ENCODE peak calls at places on chromosomes 13 and 19, in nine cellular contexts. One of them, this sample, is unnamed.

GRCh38 chr19:33098023-33098652 is 17.2 kb downstream of the GPATCH1 start:
- DNase-seq in GM23338: no peak
- DNase-seq in K562: no peak
- DNase-seq in Panc1: peak; percentile 95
- DNase-seq in SK-N-SH: no peak
- DNase-seq in GM12878: no peak
- DNase-seq in A549: peak; percentile 40
- DNase-seq in HCT116: no peak
- DNase-seq in HepG2: peak; percentile 76
- DNase-seq in this sample: no peak

GRCh38 chr13:84405286-84405685 is 523.0 kb upstream of the SLITRK1 start:
- DNase-seq in A549: no peak
- DNase-seq in Panc1: no peak
- DNase-seq in K562: no peak
- DNase-seq in SK-N-SH: no peak
- DNase-seq in HepG2: no peak
- DNase-seq in GM23338: no peak
- DNase-seq in HCT116: no peak
- DNase-seq in GM12878: no peak
- DNase-seq in this sample: no peak

GRCh38 chr13:76972430-76972829 is 19.5 kb upstream of the CLN5 start:
- DNase-seq in SK-N-SH: no peak
- DNase-seq in GM23338: no peak
- DNase-seq in HCT116: no peak
- DNase-seq in Panc1: no peak
- DNase-seq in HepG2: no peak
- DNase-seq in A549: no peak
- DNase-seq in GM12878: no peak
- DNase-seq in K562: no peak
- DNase-seq in this sample: no peak

GRCh38 chr13:84702174-84702573 is 819.9 kb upstream of the SLITRK1 start:
- DNase-seq in GM23338: no peak
- DNase-seq in HCT116: no peak
- DNase-seq in A549: no peak
- DNase-seq in GM12878: no peak
- DNase-seq in Panc1: no peak
- DNase-seq in HepG2: no peak
- DNase-seq in SK-N-SH: no peak
- DNase-seq in K562: no peak
- DNase-seq in this sample: no peak

GRCh38 chr19:23905771-23906170 is 8.9 kb upstream of the ZNF726 start:
- DNase-seq in A549: no peak
- DNase-seq in GM23338: no peak
- DNase-seq in K562: no peak
- DNase-seq in GM12878: no peak
- DNase-seq in HepG2: no peak
- DNase-seq in Panc1: no peak
- DNase-seq in HCT116: no peak
- DNase-seq in SK-N-SH: no peak
- DNase-seq in this sample: no peak

GRCh38 chr13:93320942-93321341 is 94.3 kb downstream of the GPC6 start:
- DNase-seq in K562: no peak
- DNase-seq in HCT116: no peak
- DNase-seq in SK-N-SH: no peak
- DNase-seq in GM23338: no peak
- DNase-seq in A549: no peak
- DNase-seq in Panc1: no peak
- DNase-seq in HepG2: no peak
- DNase-seq in GM12878: no peak
- DNase-seq in this sample: no peak

GRCh38 chr19:7636691-7637373 is at the start of gene STXBP2:
- DNase-seq in K562: peak; percentile 98
- DNase-seq in Panc1: no peak
- DNase-seq in A549: peak; percentile 75
- DNase-seq in HCT116: peak; percentile 76
- DNase-seq in GM12878: peak; percentile 35
- DNase-seq in HepG2: peak; percentile 61
- DNase-seq in SK-N-SH: peak; percentile 73
- DNase-seq in GM23338: peak; percentile 91
- DNase-seq in this sample: peak; percentile 87

GRCh38 chr13:84479656-84480055 is 597.4 kb upstream of the SLITRK1 start:
- DNase-seq in HepG2: no peak
- DNase-seq in GM23338: no peak
- DNase-seq in Panc1: no peak
- DNase-seq in K562: no peak
- DNase-seq in A549: no peak
- DNase-seq in GM12878: no peak
- DNase-seq in SK-N-SH: no peak
- DNase-seq in HCT116: peak; percentile 21
- DNase-seq in this sample: no peak

GRCh38 chr13:76226941-76227340 is 590.8 kb downstream of the LMO7 start:
- DNase-seq in Panc1: no peak
- DNase-seq in GM12878: no peak
- DNase-seq in HepG2: no peak
- DNase-seq in A549: no peak
- DNase-seq in HCT116: no peak
- DNase-seq in SK-N-SH: no peak
- DNase-seq in GM23338: no peak
- DNase-seq in K562: no peak
- DNase-seq in this sample: no peak

GRCh38 chr19:13035820-13036365 is 40.6 kb downstream of the NFIX start:
- DNase-seq in HCT116: no peak
- DNase-seq in A549: no peak
- DNase-seq in GM23338: no peak
- DNase-seq in Panc1: no peak
- DNase-seq in K562: no peak
- DNase-seq in GM12878: no peak
- DNase-seq in HepG2: no peak
- DNase-seq in SK-N-SH: no peak
- DNase-seq in this sample: no peak

GRCh38 chr13:91817250-91817649 is 418.8 kb downstream of the GPC5 start:
- DNase-seq in K562: peak; percentile 7
- DNase-seq in Panc1: no peak
- DNase-seq in GM12878: no peak
- DNase-seq in SK-N-SH: peak; percentile 17
- DNase-seq in A549: peak; percentile 17
- DNase-seq in GM23338: no peak
- DNase-seq in HCT116: no peak
- DNase-seq in HepG2: peak; percentile 1
- DNase-seq in this sample: no peak

GRCh38 chr19:31378404-31378803 is 29.2 kb upstream of the TSHZ3 start:
- DNase-seq in SK-N-SH: peak; percentile 75
- DNase-seq in HepG2: peak; percentile 4
- DNase-seq in A549: peak; percentile 18
- DNase-seq in GM23338: no peak
- DNase-seq in GM12878: no peak
- DNase-seq in K562: no peak
- DNase-seq in Panc1: peak; percentile 28
- DNase-seq in HCT116: no peak
- DNase-seq in this sample: no peak

GRCh38 chr19:48795055-48795854 is 15.6 kb downstream of the BCAT2 start:
- DNase-seq in GM23338: peak; percentile 98
- DNase-seq in GM12878: peak; percentile 76
- DNase-seq in HepG2: peak; percentile 79
- DNase-seq in SK-N-SH: peak; percentile 96
- DNase-seq in A549: peak; percentile 96
- DNase-seq in Panc1: peak; percentile 62
- DNase-seq in K562: peak; percentile 94
- DNase-seq in HCT116: peak; percentile 81
- DNase-seq in this sample: peak; percentile 78

GRCh38 chr19:13078897-13079541 is 23.6 kb downstream of the LYL1 start:
- DNase-seq in K562: no peak
- DNase-seq in HCT116: no peak
- DNase-seq in Panc1: no peak
- DNase-seq in A549: no peak
- DNase-seq in SK-N-SH: no peak
- DNase-seq in GM12878: no peak
- DNase-seq in GM23338: peak; percentile 15
- DNase-seq in HepG2: no peak
- DNase-seq in this sample: peak; percentile 42

GRCh38 chr13:41311607-41312500 is 787 bp downstream of the NAA16 start:
- DNase-seq in GM12878: no peak
- DNase-seq in Panc1: no peak
- DNase-seq in SK-N-SH: peak; percentile 62
- DNase-seq in GM23338: peak; percentile 49
- DNase-seq in HepG2: peak; percentile 7
- DNase-seq in HCT116: no peak
- DNase-seq in A549: peak; percentile 6
- DNase-seq in K562: peak; percentile 21
- DNase-seq in this sample: peak; percentile 56

GRCh38 chr13:41196620-41197019 is 2.3 kb upstream of the KBTBD7 start:
- DNase-seq in SK-N-SH: no peak
- DNase-seq in Panc1: no peak
- DNase-seq in HepG2: peak; percentile 16
- DNase-seq in A549: no peak
- DNase-seq in GM23338: peak; percentile 42
- DNase-seq in GM12878: no peak
- DNase-seq in HCT116: no peak
- DNase-seq in K562: no peak
- DNase-seq in this sample: no peak

GRCh38 chr19:16977306-16977705 is 49.3 kb downstream of the CPAMD8 start:
- DNase-seq in GM23338: no peak
- DNase-seq in HCT116: no peak
- DNase-seq in Panc1: no peak
- DNase-seq in SK-N-SH: no peak
- DNase-seq in HepG2: no peak
- DNase-seq in A549: no peak
- DNase-seq in K562: no peak
- DNase-seq in GM12878: no peak
- DNase-seq in this sample: no peak

GRCh38 chr13:29849731-29850212 is 645 bp downstream of the UBL3 start:
- DNase-seq in Panc1: no peak
- DNase-seq in SK-N-SH: peak; percentile 70
- DNase-seq in GM23338: peak; percentile 60
- DNase-seq in A549: peak; percentile 41
- DNase-seq in HCT116: no peak
- DNase-seq in GM12878: no peak
- DNase-seq in HepG2: peak; percentile 33
- DNase-seq in K562: peak; percentile 30
- DNase-seq in this sample: peak; percentile 50

GRCh38 chr19:1980068-1980467 is 35.4 kb downstream of the BTBD2 start:
- DNase-seq in HepG2: no peak
- DNase-seq in K562: no peak
- DNase-seq in A549: no peak
- DNase-seq in GM23338: no peak
- DNase-seq in Panc1: no peak
- DNase-seq in HCT116: no peak
- DNase-seq in GM12878: no peak
- DNase-seq in SK-N-SH: no peak
- DNase-seq in this sample: no peak
- TF ChIP-seq REST in HepG2: no peak
- TF ChIP-seq REST in K562: no peak
- TF ChIP-seq REST in A549: no peak
- TF ChIP-seq REST in GM23338: no peak
- TF ChIP-seq REST in Panc1: no peak
- TF ChIP-seq REST in HCT116: no peak
- TF ChIP-seq REST in GM12878: no peak
- TF ChIP-seq REST in SK-N-SH: no peak
- TF ChIP-seq REST in this sample: no peak

GRCh38 chr19:19110410-19111137 is 27.7 kb downstream of the TMEM161A start:
- DNase-seq in K562: no peak
- DNase-seq in HCT116: no peak
- DNase-seq in A549: peak; percentile 10
- DNase-seq in GM12878: no peak
- DNase-seq in SK-N-SH: peak; percentile 89
- DNase-seq in HepG2: no peak
- DNase-seq in GM23338: peak; percentile 87
- DNase-seq in Panc1: no peak
- DNase-seq in this sample: peak; percentile 51
- H3K4me3 ChIP-seq in K562: no peak overlapping the region
- H3K4me3 ChIP-seq in HCT116: no peak overlapping the region
- H3K4me3 ChIP-seq in A549: no peak overlapping the region
- H3K4me3 ChIP-seq in GM12878: no peak overlapping the region
- H3K4me3 ChIP-seq in SK-N-SH: no peak overlapping the region
- H3K4me3 ChIP-seq in HepG2: no peak overlapping the region
- H3K4me3 ChIP-seq in GM23338: peak overlapping the region; percentile 65
- H3K4me3 ChIP-seq in Panc1: no peak overlapping the region
- H3K4me3 ChIP-seq in this sample: no peak overlapping the region

DNA sequence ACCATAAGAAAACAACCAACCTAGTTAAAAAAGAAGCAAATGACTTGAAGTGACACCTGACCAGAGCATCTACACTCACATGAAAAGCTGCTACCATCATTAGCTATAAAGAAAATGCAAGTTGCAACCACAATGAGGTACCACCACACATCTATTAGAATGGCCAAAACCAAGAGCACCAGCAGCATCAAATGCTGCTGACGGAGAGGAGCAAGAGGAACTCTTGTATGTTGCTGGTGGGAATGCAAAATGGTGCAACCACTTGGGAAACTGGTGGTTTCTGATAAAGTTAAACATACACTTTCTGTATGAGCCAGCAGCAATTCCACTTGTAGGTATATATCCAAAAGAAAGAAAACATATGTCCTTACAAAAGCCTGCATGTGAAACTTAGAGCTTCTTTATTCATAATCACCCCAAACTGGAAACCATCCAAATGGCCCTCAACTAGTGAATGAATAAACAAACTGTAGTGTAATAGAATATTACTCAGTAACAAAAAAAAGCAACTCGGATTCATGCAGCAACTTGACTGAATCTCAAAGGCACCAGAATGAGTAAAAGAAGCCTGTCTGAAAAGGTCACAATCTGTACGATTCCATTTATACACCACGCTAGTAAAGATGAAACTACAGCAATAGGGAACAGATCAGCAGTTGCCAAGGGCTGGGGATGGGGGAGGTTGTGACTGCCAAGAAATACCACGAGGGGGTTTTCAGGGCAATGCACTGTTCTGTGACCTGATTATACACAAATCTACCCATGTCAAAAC is 60.9 kb upstream of the RANBP3 start:
- DNase-seq in GM12878: peak; percentile 82
- DNase-seq in A549: no peak
- DNase-seq in K562: no peak
- DNase-seq in Panc1: no peak
- DNase-seq in HepG2: no peak
- DNase-seq in HCT116: no peak
- DNase-seq in SK-N-SH: no peak
- DNase-seq in GM23338: no peak
- DNase-seq in this sample: no peak
- TF ChIP-seq REST in GM12878: no peak
- TF ChIP-seq REST in A549: no peak
- TF ChIP-seq REST in K562: no peak
- TF ChIP-seq REST in Panc1: no peak
- TF ChIP-seq REST in HepG2: no peak
- TF ChIP-seq REST in HCT116: no peak
- TF ChIP-seq REST in SK-N-SH: no peak
- TF ChIP-seq REST in GM23338: no peak
- TF ChIP-seq REST in this sample: no peak

DNA sequence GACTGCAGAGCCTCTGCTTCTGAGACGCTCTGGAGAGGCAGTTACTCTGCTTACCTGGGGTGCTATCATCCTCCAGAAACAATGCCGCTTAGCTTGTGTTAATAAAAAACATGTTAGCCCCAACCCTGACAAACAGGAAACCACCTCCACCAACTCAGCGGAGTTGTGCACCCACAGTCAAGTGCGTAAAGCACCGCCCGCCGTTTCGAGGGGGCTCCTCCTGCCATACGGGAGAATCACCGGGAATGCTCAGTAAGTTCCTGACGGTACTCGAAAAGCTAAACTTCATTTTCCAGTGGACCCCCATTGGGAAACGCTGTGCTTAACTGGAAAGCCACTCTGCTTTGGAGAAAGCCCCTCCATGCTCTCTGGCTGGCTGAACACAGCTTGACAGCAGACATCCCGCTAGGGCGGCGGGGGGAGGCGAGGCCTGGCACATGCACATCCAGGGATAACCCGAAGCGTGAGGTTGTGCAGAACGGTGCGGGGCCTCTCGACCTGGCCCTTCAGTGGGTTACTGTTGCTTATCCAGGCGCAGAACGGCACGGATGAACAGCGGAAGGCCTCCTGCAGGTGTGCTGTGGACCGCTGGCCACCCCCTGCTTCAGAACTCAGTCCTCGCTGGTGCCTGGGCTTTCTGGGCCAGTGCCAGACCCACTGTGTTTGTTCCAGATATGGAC is 17.1 kb downstream of the GAS6 start:
- DNase-seq in A549: no peak
- DNase-seq in SK-N-SH: no peak
- DNase-seq in GM12878: no peak
- DNase-seq in Panc1: no peak
- DNase-seq in GM23338: no peak
- DNase-seq in K562: no peak
- DNase-seq in HCT116: no peak
- DNase-seq in HepG2: no peak
- DNase-seq in this sample: no peak
- H3K4me3 ChIP-seq in A549: no peak overlapping the region
- H3K4me3 ChIP-seq in SK-N-SH: no peak overlapping the region
- H3K4me3 ChIP-seq in GM12878: no peak overlapping the region
- H3K4me3 ChIP-seq in Panc1: no peak overlapping the region
- H3K4me3 ChIP-seq in GM23338: no peak overlapping the region
- H3K4me3 ChIP-seq in K562: no peak overlapping the region
- H3K4me3 ChIP-seq in HCT116: no peak overlapping the region
- H3K4me3 ChIP-seq in HepG2: no peak overlapping the region
- H3K4me3 ChIP-seq in this sample: no peak overlapping the region

This sample was measured in HL-60.